ENCODE peak calls at places on chromosomes 5 and 9, in ten cellular contexts. One of them, this sample, is unnamed.

GRCh38 chr5:74063346-74063745 is 437.4 kb downstream of the ARHGEF28 start:
- DNase-seq in coronary artery: no peak
- DNase-seq in endodermal cell: no peak
- DNase-seq in GM20000: no peak
- DNase-seq in cardiac muscle cell: no peak
- DNase-seq in GM23338: no peak
- DNase-seq in GM12865: no peak
- DNase-seq in Calu3: no peak
- DNase-seq in progenitor cell of endocrine pancreas: no peak
- DNase-seq in fibroblast of lung: no peak
- DNase-seq in this sample: no peak

GRCh38 chr5:160083501-160083900 is 35.7 kb downstream of the PWWP2A start:
- DNase-seq in coronary artery: no peak
- DNase-seq in endodermal cell: no peak
- DNase-seq in GM20000: no peak
- DNase-seq in cardiac muscle cell: no peak
- DNase-seq in GM23338: no peak
- DNase-seq in GM12865: no peak
- DNase-seq in Calu3: no peak
- DNase-seq in progenitor cell of endocrine pancreas: no peak
- DNase-seq in fibroblast of lung: no peak
- DNase-seq in this sample: no peak

GRCh38 chr9:137276757-137277328 is 683 bp upstream of the TOR4A start:
- DNase-seq in coronary artery: no peak
- DNase-seq in endodermal cell: peak; percentile 84
- DNase-seq in GM20000: peak; percentile 53
- DNase-seq in cardiac muscle cell: peak; percentile 94
- DNase-seq in GM23338: peak; percentile 79
- DNase-seq in GM12865: peak; percentile 41
- DNase-seq in Calu3: peak; percentile 70
- DNase-seq in progenitor cell of endocrine pancreas: no peak
- DNase-seq in fibroblast of lung: peak; percentile 77
- DNase-seq in this sample: no peak

GRCh38 chr9:19788614-19789271 is at the start of gene SLC24A2:
- DNase-seq in coronary artery: no peak
- DNase-seq in endodermal cell: peak; percentile 86
- DNase-seq in GM20000: no peak
- DNase-seq in cardiac muscle cell: peak; percentile 40
- DNase-seq in GM23338: peak; percentile 75
- DNase-seq in GM12865: no peak
- DNase-seq in Calu3: no peak
- DNase-seq in progenitor cell of endocrine pancreas: peak; percentile 21
- DNase-seq in fibroblast of lung: no peak
- DNase-seq in this sample: no peak

GRCh38 chr5:180484813-180485212 is 9.4 kb upstream of the CNOT6 start:
- DNase-seq in coronary artery: no peak
- DNase-seq in endodermal cell: no peak
- DNase-seq in GM20000: no peak
- DNase-seq in cardiac muscle cell: no peak
- DNase-seq in GM23338: no peak
- DNase-seq in GM12865: no peak
- DNase-seq in Calu3: no peak
- DNase-seq in progenitor cell of endocrine pancreas: no peak
- DNase-seq in fibroblast of lung: no peak
- DNase-seq in this sample: no peak

GRCh38 chr5:114360816-114361723 is 800 bp upstream of the KCNN2 start:
- DNase-seq in coronary artery: no peak
- DNase-seq in endodermal cell: peak; percentile 95
- DNase-seq in GM20000: peak; percentile 81
- DNase-seq in cardiac muscle cell: peak; percentile 83
- DNase-seq in GM23338: peak; percentile 89
- DNase-seq in GM12865: peak; percentile 41
- DNase-seq in Calu3: peak; percentile 61
- DNase-seq in progenitor cell of endocrine pancreas: peak; percentile 74
- DNase-seq in fibroblast of lung: peak; percentile 45
- DNase-seq in this sample: no peak

GRCh38 chr5:133796186-133796585 is 172.2 kb downstream of the C5orf15 start:
- DNase-seq in coronary artery: no peak
- DNase-seq in endodermal cell: peak; percentile 25
- DNase-seq in GM20000: no peak
- DNase-seq in cardiac muscle cell: no peak
- DNase-seq in GM23338: no peak
- DNase-seq in GM12865: no peak
- DNase-seq in Calu3: no peak
- DNase-seq in progenitor cell of endocrine pancreas: no peak
- DNase-seq in fibroblast of lung: no peak
- DNase-seq in this sample: no peak

GRCh38 chr5:43560128-43560527 is 3.3 kb upstream of the PAIP1 start:
- DNase-seq in coronary artery: no peak
- DNase-seq in endodermal cell: no peak
- DNase-seq in GM20000: no peak
- DNase-seq in cardiac muscle cell: no peak
- DNase-seq in GM23338: no peak
- DNase-seq in GM12865: peak; percentile 4
- DNase-seq in Calu3: peak; percentile 2
- DNase-seq in progenitor cell of endocrine pancreas: no peak
- DNase-seq in fibroblast of lung: peak; percentile 88
- DNase-seq in this sample: no peak

GRCh38 chr9:4464911-4465513 is 25.3 kb upstream of the SLC1A1 start:
- DNase-seq in coronary artery: no peak
- DNase-seq in endodermal cell: no peak
- DNase-seq in GM20000: peak; percentile 76
- DNase-seq in cardiac muscle cell: no peak
- DNase-seq in GM23338: no peak
- DNase-seq in GM12865: peak; percentile 94
- DNase-seq in Calu3: no peak
- DNase-seq in progenitor cell of endocrine pancreas: no peak
- DNase-seq in fibroblast of lung: no peak
- DNase-seq in this sample: no peak

GRCh38 chr9:126615251-126615790 is 1.6 kb downstream of the LMX1B start:
- DNase-seq in coronary artery: no peak
- DNase-seq in endodermal cell: peak; percentile 83
- DNase-seq in GM20000: peak; percentile 57
- DNase-seq in cardiac muscle cell: no peak
- DNase-seq in GM23338: peak; percentile 67
- DNase-seq in GM12865: peak; percentile 20
- DNase-seq in Calu3: no peak
- DNase-seq in progenitor cell of endocrine pancreas: no peak
- DNase-seq in fibroblast of lung: peak; percentile 7
- DNase-seq in this sample: no peak

GRCh38 chr5:5314166-5314565 is 108.3 kb upstream of the ICE1 start:
- DNase-seq in coronary artery: no peak
- DNase-seq in endodermal cell: no peak
- DNase-seq in GM20000: no peak
- DNase-seq in cardiac muscle cell: no peak
- DNase-seq in GM23338: no peak
- DNase-seq in GM12865: no peak
- DNase-seq in Calu3: no peak
- DNase-seq in progenitor cell of endocrine pancreas: no peak
- DNase-seq in fibroblast of lung: no peak
- DNase-seq in this sample: no peak

GRCh38 chr9:34493972-34494535 is 28.7 kb downstream of the ENHO start:
- DNase-seq in coronary artery: no peak
- DNase-seq in endodermal cell: peak; percentile 91
- DNase-seq in GM20000: no peak
- DNase-seq in cardiac muscle cell: peak; percentile 84
- DNase-seq in GM23338: peak; percentile 83
- DNase-seq in GM12865: peak; percentile 13
- DNase-seq in Calu3: peak; percentile 23
- DNase-seq in progenitor cell of endocrine pancreas: peak; percentile 53
- DNase-seq in fibroblast of lung: peak; percentile 44
- DNase-seq in this sample: peak; percentile 28

GRCh38 chr5:110469486-110469885 is 257.0 kb downstream of the TMEM232 start:
- DNase-seq in coronary artery: no peak
- DNase-seq in endodermal cell: no peak
- DNase-seq in GM20000: no peak
- DNase-seq in cardiac muscle cell: no peak
- DNase-seq in GM23338: no peak
- DNase-seq in GM12865: no peak
- DNase-seq in Calu3: no peak
- DNase-seq in progenitor cell of endocrine pancreas: no peak
- DNase-seq in fibroblast of lung: no peak
- DNase-seq in this sample: no peak

GRCh38 chr5:159174511-159175168 is 34.7 kb downstream of the RNF145 start:
- DNase-seq in coronary artery: no peak
- DNase-seq in endodermal cell: no peak
- DNase-seq in GM20000: no peak
- DNase-seq in cardiac muscle cell: no peak
- DNase-seq in GM23338: no peak
- DNase-seq in GM12865: no peak
- DNase-seq in Calu3: no peak
- DNase-seq in progenitor cell of endocrine pancreas: no peak
- DNase-seq in fibroblast of lung: no peak
- DNase-seq in this sample: no peak

GRCh38 chr5:133635051-133635450 is 22.7 kb upstream of the FSTL4 start:
- DNase-seq in coronary artery: no peak
- DNase-seq in endodermal cell: no peak
- DNase-seq in GM20000: no peak
- DNase-seq in cardiac muscle cell: no peak
- DNase-seq in GM23338: no peak
- DNase-seq in GM12865: no peak
- DNase-seq in Calu3: no peak
- DNase-seq in progenitor cell of endocrine pancreas: no peak
- DNase-seq in fibroblast of lung: no peak
- DNase-seq in this sample: no peak

GRCh38 chr5:79020861-79021561 is 35.9 kb upstream of the ARSB start:
- DNase-seq in coronary artery: no peak
- DNase-seq in endodermal cell: peak; percentile 84
- DNase-seq in GM20000: peak; percentile 52
- DNase-seq in cardiac muscle cell: peak; percentile 65
- DNase-seq in GM23338: peak; percentile 78
- DNase-seq in GM12865: peak; percentile 78
- DNase-seq in Calu3: peak; percentile 73
- DNase-seq in progenitor cell of endocrine pancreas: peak; percentile 29
- DNase-seq in fibroblast of lung: peak; percentile 76
- DNase-seq in this sample: no peak

GRCh38 chr9:83405674-83406255 is 132.4 kb downstream of the FRMD3 start:
- DNase-seq in coronary artery: no peak
- DNase-seq in endodermal cell: no peak
- DNase-seq in GM20000: no peak
- DNase-seq in cardiac muscle cell: no peak
- DNase-seq in GM23338: peak; percentile 24
- DNase-seq in GM12865: no peak
- DNase-seq in Calu3: no peak
- DNase-seq in progenitor cell of endocrine pancreas: no peak
- DNase-seq in fibroblast of lung: no peak
- DNase-seq in this sample: no peak
- TF ChIP-seq CTCF in coronary artery: no peak
- TF ChIP-seq CTCF in endodermal cell: peak; percentile 59
- TF ChIP-seq CTCF in GM20000: no peak
- TF ChIP-seq CTCF in cardiac muscle cell: peak; percentile 37
- TF ChIP-seq CTCF in GM23338: peak; percentile 45
- TF ChIP-seq CTCF in GM12865: no peak
- TF ChIP-seq CTCF in Calu3: no peak
- TF ChIP-seq CTCF in progenitor cell of endocrine pancreas: no peak
- TF ChIP-seq CTCF in fibroblast of lung: no peak
- TF ChIP-seq CTCF in this sample: no peak

DNA sequence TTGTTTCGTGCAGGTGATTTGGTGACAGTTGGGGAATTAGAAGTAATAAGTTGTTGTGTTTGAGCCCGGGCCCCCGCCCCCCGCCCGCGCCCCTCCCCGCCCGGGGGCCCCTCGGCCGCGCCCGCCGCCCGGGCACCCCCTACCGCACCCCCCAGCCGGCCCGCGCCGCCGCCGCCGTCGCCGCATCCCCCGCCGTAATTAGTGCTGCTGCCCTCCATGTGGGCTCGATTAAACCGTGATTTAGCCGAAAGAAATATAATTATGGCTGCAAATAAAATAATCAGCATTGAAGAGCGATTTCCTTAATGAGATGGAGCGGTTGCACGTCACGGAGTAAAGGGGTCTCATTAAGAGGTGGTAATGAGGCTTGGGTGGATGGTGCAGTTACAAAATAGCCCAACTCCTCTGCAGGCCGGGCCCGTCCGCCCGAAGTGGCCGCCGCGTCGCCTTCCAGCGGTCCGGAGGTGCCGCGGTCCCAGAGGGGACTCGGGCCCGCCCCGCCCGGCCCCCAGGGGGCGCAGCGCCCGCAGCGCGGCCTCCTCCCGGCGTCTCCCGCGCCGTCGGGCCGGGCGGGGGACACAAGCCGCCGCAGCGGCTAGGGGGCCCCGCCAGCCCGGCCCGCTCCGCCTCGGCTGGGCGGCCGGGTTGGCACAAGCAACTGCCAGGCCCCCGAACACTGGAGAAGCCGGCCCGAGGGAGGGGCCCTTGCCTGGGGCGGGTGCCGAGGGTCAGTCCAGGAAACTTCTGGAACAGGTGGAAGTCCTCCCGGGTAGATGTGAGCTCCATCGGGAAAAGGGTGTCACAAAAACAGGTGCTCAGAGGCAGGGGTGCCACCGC is 6.9 kb upstream of the OTP start:
- DNase-seq in coronary artery: no peak
- DNase-seq in endodermal cell: peak; percentile 85
- DNase-seq in GM20000: peak; percentile 92
- DNase-seq in cardiac muscle cell: peak; percentile 82
- DNase-seq in GM23338: peak; percentile 72
- DNase-seq in GM12865: peak; percentile 62
- DNase-seq in Calu3: peak; percentile 84
- DNase-seq in progenitor cell of endocrine pancreas: peak; percentile 65
- DNase-seq in fibroblast of lung: no peak
- DNase-seq in this sample: no peak
- TF ChIP-seq CTCF in coronary artery: no peak
- TF ChIP-seq CTCF in endodermal cell: peak; percentile 75
- TF ChIP-seq CTCF in GM20000: peak; percentile 55
- TF ChIP-seq CTCF in cardiac muscle cell: peak; percentile 39
- TF ChIP-seq CTCF in GM23338: no peak
- TF ChIP-seq CTCF in GM12865: peak; percentile 67
- TF ChIP-seq CTCF in Calu3: peak; percentile 58
- TF ChIP-seq CTCF in progenitor cell of endocrine pancreas: peak; percentile 76
- TF ChIP-seq CTCF in fibroblast of lung: peak; percentile 24
- TF ChIP-seq CTCF in this sample: peak; percentile 56

GRCh38 chr5:25858019-25858418 is 1180.4 kb downstream of the CDH9 start:
- DNase-seq in coronary artery: no peak
- DNase-seq in endodermal cell: peak; percentile 92
- DNase-seq in GM20000: no peak
- DNase-seq in cardiac muscle cell: peak; percentile 43
- DNase-seq in GM23338: peak; percentile 88
- DNase-seq in GM12865: no peak
- DNase-seq in Calu3: no peak
- DNase-seq in progenitor cell of endocrine pancreas: no peak
- DNase-seq in fibroblast of lung: no peak
- DNase-seq in this sample: no peak
- TF ChIP-seq CTCF in coronary artery: no peak
- TF ChIP-seq CTCF in endodermal cell: peak; percentile 86
- TF ChIP-seq CTCF in GM20000: no peak
- TF ChIP-seq CTCF in cardiac muscle cell: no peak
- TF ChIP-seq CTCF in GM23338: peak; percentile 88
- TF ChIP-seq CTCF in GM12865: no peak
- TF ChIP-seq CTCF in Calu3: no peak
- TF ChIP-seq CTCF in progenitor cell of endocrine pancreas: peak; percentile 47
- TF ChIP-seq CTCF in fibroblast of lung: no peak
- TF ChIP-seq CTCF in this sample: no peak

DNA sequence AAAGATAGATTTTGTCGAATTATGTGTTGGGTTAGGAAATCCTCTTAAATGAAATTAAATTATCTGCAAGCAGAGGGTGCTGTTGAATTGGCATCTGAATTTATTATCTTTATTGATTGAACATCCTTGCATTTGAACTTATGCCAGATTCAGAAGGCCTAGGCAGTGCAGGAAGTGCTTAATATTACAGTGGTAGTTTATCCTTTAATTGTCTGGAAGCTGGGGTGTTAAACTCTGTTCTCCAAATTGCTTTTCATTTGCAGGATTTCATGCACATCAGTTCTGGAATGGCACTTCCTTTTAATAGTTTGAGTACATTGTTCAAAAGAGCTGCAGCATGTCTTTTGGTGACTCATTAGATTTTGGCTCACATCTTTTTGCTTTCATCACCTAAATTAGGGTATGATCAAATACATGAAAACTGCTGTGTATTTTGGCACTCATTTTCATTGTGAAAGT is 186.3 kb downstream of the KDM4C start:
- DNase-seq in coronary artery: no peak
- DNase-seq in endodermal cell: no peak
- DNase-seq in GM20000: no peak
- DNase-seq in cardiac muscle cell: no peak
- DNase-seq in GM23338: no peak
- DNase-seq in GM12865: no peak
- DNase-seq in Calu3: no peak
- DNase-seq in progenitor cell of endocrine pancreas: no peak
- DNase-seq in fibroblast of lung: peak; percentile 82
- DNase-seq in this sample: no peak
- TF ChIP-seq CTCF in coronary artery: no peak
- TF ChIP-seq CTCF in endodermal cell: no peak
- TF ChIP-seq CTCF in GM20000: no peak
- TF ChIP-seq CTCF in cardiac muscle cell: no peak
- TF ChIP-seq CTCF in GM23338: no peak
- TF ChIP-seq CTCF in GM12865: no peak
- TF ChIP-seq CTCF in Calu3: no peak
- TF ChIP-seq CTCF in progenitor cell of endocrine pancreas: no peak
- TF ChIP-seq CTCF in fibroblast of lung: peak; percentile 12
- TF ChIP-seq CTCF in this sample: no peak

This sample was measured in natural killer cell.